ENCODE peak calls at places on chromosomes 1 and 21, in seven cellular contexts. One of them, this sample, is unnamed.

GRCh38 chr21:36325373-36326010 is 5.5 kb downstream of the MORC3 start:
- DNase-seq in NCI-H1694: no peak
- DNase-seq in WTC11: no peak
- DNase-seq in HS-27A: no peak
- DNase-seq in suprapubic skin: no peak
- DNase-seq in cerebellar cortex: no peak
- DNase-seq in germinal center: no peak
- DNase-seq in this sample: no peak

GRCh38 chr21:34814529-34814951 is 145.7 kb downstream of the CLIC6 start:
- DNase-seq in NCI-H1694: no peak
- DNase-seq in WTC11: no peak
- DNase-seq in HS-27A: no peak
- DNase-seq in suprapubic skin: no peak
- DNase-seq in cerebellar cortex: no peak
- DNase-seq in germinal center: no peak
- DNase-seq in this sample: no peak

GRCh38 chr1:212106286-212106792 is 70.8 kb downstream of the DTL start:
- DNase-seq in NCI-H1694: no peak
- DNase-seq in WTC11: no peak
- DNase-seq in HS-27A: no peak
- DNase-seq in suprapubic skin: no peak
- DNase-seq in cerebellar cortex: no peak
- DNase-seq in germinal center: no peak
- DNase-seq in this sample: no peak

GRCh38 chr1:98963359-98963758 is 41.3 kb downstream of the PLPPR5 start:
- DNase-seq in NCI-H1694: no peak
- DNase-seq in WTC11: no peak
- DNase-seq in HS-27A: no peak
- DNase-seq in suprapubic skin: no peak
- DNase-seq in cerebellar cortex: no peak
- DNase-seq in germinal center: no peak
- DNase-seq in this sample: no peak

GRCh38 chr1:176692431-176692830 is 229.5 kb downstream of the PAPPA2 start:
- DNase-seq in NCI-H1694: peak; percentile 83
- DNase-seq in WTC11: no peak
- DNase-seq in HS-27A: no peak
- DNase-seq in suprapubic skin: no peak
- DNase-seq in cerebellar cortex: peak; percentile 92
- DNase-seq in germinal center: no peak
- DNase-seq in this sample: peak; percentile 80

GRCh38 chr1:203559523-203559922 is 65.6 kb downstream of the OPTC start:
- DNase-seq in NCI-H1694: no peak
- DNase-seq in WTC11: no peak
- DNase-seq in HS-27A: no peak
- DNase-seq in suprapubic skin: no peak
- DNase-seq in cerebellar cortex: no peak
- DNase-seq in germinal center: no peak
- DNase-seq in this sample: no peak

GRCh38 chr1:197948926-197949899 is 32.0 kb downstream of the LHX9 start:
- DNase-seq in NCI-H1694: no peak
- DNase-seq in WTC11: no peak
- DNase-seq in HS-27A: no peak
- DNase-seq in suprapubic skin: no peak
- DNase-seq in cerebellar cortex: no peak
- DNase-seq in germinal center: no peak
- DNase-seq in this sample: no peak

GRCh38 chr1:82562448-82562847 is 761.7 kb downstream of the ADGRL2 start:
- DNase-seq in NCI-H1694: no peak
- DNase-seq in WTC11: no peak
- DNase-seq in HS-27A: no peak
- DNase-seq in suprapubic skin: no peak
- DNase-seq in cerebellar cortex: no peak
- DNase-seq in germinal center: no peak
- DNase-seq in this sample: no peak

GRCh38 chr1:16614361-16615252 is 1.2 kb upstream of the NBPF1 start:
- DNase-seq in NCI-H1694: no peak
- DNase-seq in WTC11: peak; percentile 14
- DNase-seq in HS-27A: no peak
- DNase-seq in suprapubic skin: peak; percentile 83
- DNase-seq in cerebellar cortex: no peak
- DNase-seq in germinal center: no peak
- DNase-seq in this sample: no peak

GRCh38 chr1:45954401-45954847 is 151.0 kb downstream of the MAST2 start:
- DNase-seq in NCI-H1694: no peak
- DNase-seq in WTC11: no peak
- DNase-seq in HS-27A: no peak
- DNase-seq in suprapubic skin: no peak
- DNase-seq in cerebellar cortex: no peak
- DNase-seq in germinal center: no peak
- DNase-seq in this sample: no peak

GRCh38 chr1:21381354-21381753 is 58.6 kb upstream of the NBPF3 start:
- DNase-seq in NCI-H1694: no peak
- DNase-seq in WTC11: no peak
- DNase-seq in HS-27A: no peak
- DNase-seq in suprapubic skin: no peak
- DNase-seq in cerebellar cortex: no peak
- DNase-seq in germinal center: no peak
- DNase-seq in this sample: no peak

GRCh38 chr21:45991606-45992301 is 10.2 kb downstream of the COL6A1 start:
- DNase-seq in NCI-H1694: no peak
- DNase-seq in WTC11: no peak
- DNase-seq in HS-27A: no peak
- DNase-seq in suprapubic skin: peak; percentile 60
- DNase-seq in cerebellar cortex: no peak
- DNase-seq in germinal center: no peak
- DNase-seq in this sample: no peak

GRCh38 chr1:19376428-19377372 is 64.6 kb downstream of the SLC66A1 start:
- DNase-seq in NCI-H1694: no peak
- DNase-seq in WTC11: no peak
- DNase-seq in HS-27A: no peak
- DNase-seq in suprapubic skin: no peak
- DNase-seq in cerebellar cortex: no peak
- DNase-seq in germinal center: no peak
- DNase-seq in this sample: no peak

GRCh38 chr21:45996311-45997204 is 15.0 kb downstream of the COL6A1 start:
- DNase-seq in NCI-H1694: no peak
- DNase-seq in WTC11: no peak
- DNase-seq in HS-27A: no peak
- DNase-seq in suprapubic skin: peak; percentile 76
- DNase-seq in cerebellar cortex: no peak
- DNase-seq in germinal center: no peak
- DNase-seq in this sample: no peak

GRCh38 chr1:63322248-63322943 is at the start of gene FOXD3:
- DNase-seq in NCI-H1694: peak; percentile 19
- DNase-seq in WTC11: peak; percentile 94
- DNase-seq in HS-27A: no peak
- DNase-seq in suprapubic skin: no peak
- DNase-seq in cerebellar cortex: peak; percentile 22
- DNase-seq in germinal center: no peak
- DNase-seq in this sample: no peak

GRCh38 chr1:10724052-10724494 is 72.4 kb downstream of the CASZ1 start:
- DNase-seq in NCI-H1694: peak; percentile 46
- DNase-seq in WTC11: no peak
- DNase-seq in HS-27A: peak; percentile 27
- DNase-seq in suprapubic skin: no peak
- DNase-seq in cerebellar cortex: no peak
- DNase-seq in germinal center: no peak
- DNase-seq in this sample: no peak

GRCh38 chr1:183244466-183244865 is 58.4 kb downstream of the LAMC2 start:
- DNase-seq in NCI-H1694: peak; percentile 98
- DNase-seq in WTC11: no peak
- DNase-seq in HS-27A: no peak
- DNase-seq in suprapubic skin: peak; percentile 90
- DNase-seq in cerebellar cortex: no peak
- DNase-seq in germinal center: no peak
- DNase-seq in this sample: no peak

GRCh38 chr1:118157506-118157905 is 27.5 kb downstream of the SPAG17 start:
- DNase-seq in NCI-H1694: no peak
- DNase-seq in WTC11: no peak
- DNase-seq in HS-27A: no peak
- DNase-seq in suprapubic skin: no peak
- DNase-seq in cerebellar cortex: no peak
- DNase-seq in germinal center: no peak
- DNase-seq in this sample: no peak

GRCh38 chr1:64387382-64388066 is 82.4 kb upstream of the CACHD1 start:
- DNase-seq in NCI-H1694: no peak
- DNase-seq in WTC11: no peak
- DNase-seq in HS-27A: no peak
- DNase-seq in suprapubic skin: no peak
- DNase-seq in cerebellar cortex: no peak
- DNase-seq in germinal center: no peak
- DNase-seq in this sample: no peak